ENCODE peak calls at places on chromosomes 13 and 19, in six cellular contexts. Q is fibroblast of lung, X is brain microvascular endothelial cell, P is kidney epithelial cell, R is heart right ventricle, S is SK-N-SH. E is an unnamed sample.

GRCh38 chr19:2055871-2056809 is 5.1 kb upstream of the MKNK2 start:
- DNase-seq in S (peak; percentile 61), R (peak; percentile 78), Q (peak; percentile 87), P (no peak), X (no peak), E (no peak)

GRCh38 chr19:1266818-1267440 is 2.2 kb upstream of the CIRBP start:
- DNase-seq in S (peak; percentile 85), X (no peak), P (no peak), R (peak; percentile 72), Q (peak; percentile 42), E (no peak)

GRCh38 chr19:12872255-12872654 is 9.0 kb downstream of the DNASE2 start:
- DNase-seq in Q (no peak), P (no peak), X (no peak), R (no peak), S (no peak), E (no peak)

GRCh38 chr19:10112895-10113591 is 1.6 kb downstream of the P2RY11 start:
- DNase-seq in P (no peak), S (peak; percentile 75), Q (no peak), R (no peak), X (no peak), E (no peak)

GRCh38 chr19:33292595-33293254 is 9.6 kb downstream of the CEBPA start:
- DNase-seq in Q (no peak), X (no peak), S (no peak), P (no peak), R (no peak), E (no peak)

GRCh38 chr19:36097036-36097435 is 13.9 kb upstream of the OVOL3 start:
- DNase-seq in R (no peak), P (no peak), Q (no peak), S (no peak), X (no peak), E (no peak)

GRCh38 chr13:114063545-114064515 is 68.6 kb downstream of the RASA3 start:
- DNase-seq in R (peak; percentile 34), Q (peak; percentile 72), S (peak; percentile 75), X (no peak), P (no peak), E (no peak)

GRCh38 chr13:34513526-34513925 is 428.5 kb upstream of the NBEA start:
- DNase-seq in Q (no peak), S (no peak), R (no peak), X (no peak), P (no peak), E (no peak)

GRCh38 chr19:14582894-14583340 is at the start of gene CLEC17A:
- DNase-seq in X (no peak), R (no peak), Q (no peak), S (no peak), P (no peak), E (no peak)

GRCh38 chr19:34041922-34042521 is 130.3 kb upstream of the LSM14A start:
- DNase-seq in P (no peak), Q (peak; percentile 37), R (peak; percentile 50), X (peak; percentile 69), S (peak; percentile 71), E (no peak)

GRCh38 chr13:101298517-101298916 is 117.8 kb downstream of the NALCN start:
- DNase-seq in X (no peak), Q (no peak), R (no peak), P (no peak), S (no peak), E (no peak)

GRCh38 chr13:43036386-43037220 is 13.2 kb downstream of the DNAJC15 start:
- DNase-seq in S (no peak), R (peak; percentile 74), X (no peak), Q (peak; percentile 32), P (no peak), E (no peak)

GRCh38 chr13:90420683-90421082 is 926.8 kb upstream of the MIR17HG start:
- DNase-seq in R (no peak), S (no peak), Q (peak; percentile 9), P (no peak), X (no peak), E (no peak)

GRCh38 chr19:10279737-10280442 is 6.9 kb upstream of the ICAM4 start:
- DNase-seq in X (no peak), P (no peak), S (no peak), R (no peak), Q (no peak), E (no peak)

GRCh38 chr19:38055655-38056521 is 148.9 kb downstream of the SIPA1L3 start:
- DNase-seq in X (no peak), S (no peak), Q (no peak), P (no peak), R (no peak), E (no peak)

GRCh38 chr13:75217949-75218348 is 264.0 kb downstream of the TBC1D4 start:
- DNase-seq in P (peak; percentile 56), X (peak; percentile 36), Q (peak; percentile 28), S (no peak), R (no peak), E (peak; percentile 75)

GRCh38 chr13:73693215-73693614 is 441.0 kb downstream of the KLF12 start:
- DNase-seq in Q (no peak), R (no peak), S (no peak), P (no peak), X (no peak), E (no peak)

GRCh38 chr19:19059837-19060611 is 3.8 kb upstream of the SLC25A42 start:
- DNase-seq in Q (no peak), X (no peak), R (no peak), P (no peak), S (no peak), E (no peak)

GRCh38 chr13:42246541-42246940 is 25.4 kb upstream of the AKAP11 start:
- DNase-seq in Q (no peak), R (no peak), S (no peak), X (no peak), P (no peak), E (no peak)

GRCh38 chr13:21061077-21061945 is at the start of gene LATS2:
- DNase-seq in P (peak; percentile 67), S (peak; percentile 62), Q (peak; percentile 92), X (peak; percentile 95), R (peak; percentile 97), E (peak; percentile 79)

GRCh38 chr19:43439183-43440063 is 24.7 kb downstream of the TEX101 start:
- DNase-seq in S (no peak), P (no peak), Q (peak; percentile 35), R (peak; percentile 10), X (no peak), E (no peak)

GRCh38 chr13:104006625-104007061 is 940.4 kb upstream of the SLC10A2 start:
- DNase-seq in Q (peak; percentile 16), P (peak; percentile 78), X (no peak), S (peak; percentile 31), R (no peak), E (peak; percentile 87)

GRCh38 chr13:73224708-73225107 is 165.9 kb downstream of the KLF5 start:
- DNase-seq in Q (no peak), X (no peak), P (no peak), S (no peak), R (no peak), E (no peak)

GRCh38 chr13:42707003-42707402 is 74.4 kb upstream of the FAM216B start:
- DNase-seq in P (no peak), X (no peak), Q (peak; percentile 70), R (no peak), S (no peak), E (peak; percentile 28)

GRCh38 chr19:38666662-38667448 is 19.4 kb downstream of the ACTN4 start:
- DNase-seq in S (no peak), Q (peak; percentile 74), P (no peak), X (peak; percentile 63), R (peak; percentile 76), E (peak; percentile 98)

GRCh38 chr19:5624154-5624663 is 1.3 kb downstream of the SAFB start:
- DNase-seq in X (peak; percentile 16), Q (peak; percentile 59), P (no peak), S (peak; percentile 35), R (peak; percentile 22), E (peak; percentile 33)

GRCh38 chr13:73325351-73326214 is 266.8 kb downstream of the KLF5 start:
- DNase-seq in P (no peak), X (no peak), Q (no peak), R (no peak), S (no peak), E (no peak)

GRCh38 chr19:23771348-23771747 is 12.7 kb upstream of the ZNF681 start:
- DNase-seq in X (no peak), R (no peak), P (no peak), S (no peak), Q (no peak), E (no peak)

GRCh38 chr19:2289714-2290435 is 7.9 kb upstream of the PEAK3 start:
- DNase-seq in P (no peak), R (no peak), S (no peak), Q (no peak), X (no peak), E (no peak)

GRCh38 chr19:15468675-15469512 is 4.5 kb upstream of the RASAL3 start:
- DNase-seq in X (no peak), Q (no peak), S (peak; percentile 4), P (no peak), R (no peak), E (no peak)

GRCh38 chr13:64446372-64446771 is 2783.8 kb downstream of the PCDH9 start:
- DNase-seq in X (peak; percentile 5), Q (no peak), P (no peak), R (no peak), S (peak; percentile 7), E (no peak)
- TF ChIP-seq CTCF in X (peak; percentile 63), Q (peak; percentile 40), P (peak; percentile 51), R (no peak), S (peak; percentile 44), E (peak; percentile 35)

GRCh38 chr13:71454509-71454908 is 412.5 kb downstream of the DACH1 start:
- DNase-seq in P (no peak), X (no peak), R (no peak), Q (no peak), S (no peak), E (no peak)
- H3K4me3 ChIP-seq in P (no peak overlapping the region), X (no peak overlapping the region), R (no peak overlapping the region), Q (no peak overlapping the region), S (no peak overlapping the region), E (no peak overlapping the region)

GRCh38 chr19:4389511-4390016 is 10.8 kb downstream of the SH3GL1 start:
- DNase-seq in S (no peak), X (no peak), Q (no peak), R (no peak), P (no peak), E (no peak)

GRCh38 chr19:4390017-4390861 is 10.1 kb downstream of the SH3GL1 start:
- DNase-seq in P (no peak), R (peak; percentile 60), Q (peak; percentile 59), X (no peak), S (no peak), E (no peak)

GRCh38 chr19:4388171-4389063 is 11.9 kb downstream of the SH3GL1 start:
- DNase-seq in X (no peak), P (no peak), Q (no peak), S (no peak), R (no peak), E (no peak)

GRCh38 chr19:4390862-4391693 is 9.3 kb downstream of the SH3GL1 start:
- DNase-seq in R (no peak), Q (peak; percentile 23), P (no peak), S (no peak), X (no peak), E (peak; percentile 86)

DNA sequence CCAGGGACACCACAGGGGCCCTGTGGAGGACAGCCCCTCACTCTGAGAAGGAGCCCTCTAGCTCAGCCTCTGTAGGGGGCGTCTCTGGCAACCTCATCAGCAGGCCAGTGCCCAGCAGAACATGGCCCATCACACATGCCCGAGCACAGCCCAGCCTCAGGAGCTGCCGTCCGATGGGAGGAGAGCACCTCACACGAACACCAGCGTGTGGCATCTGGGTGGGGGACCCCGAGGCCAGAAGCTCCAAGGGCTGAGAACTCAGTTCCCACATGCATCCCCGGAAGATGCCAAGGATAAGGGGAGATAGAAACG is 11.3 kb downstream of the SH3GL1 start:
- DNase-seq in Q (no peak), X (no peak), P (no peak), R (no peak), S (no peak), E (no peak)
- TF ChIP-seq CTCF in Q (no peak), X (no peak), P (no peak), R (no peak), S (no peak), E (no peak)

GRCh38 chr13:26463848-26464247 is 93.6 kb upstream of the WASF3 start:
- DNase-seq in X (no peak), Q (no peak), R (no peak), P (no peak), S (no peak), E (no peak)
- H3K4me3 ChIP-seq in X (no peak overlapping the region), Q (no peak overlapping the region), R (no peak overlapping the region), P (no peak overlapping the region), S (no peak overlapping the region), E (no peak overlapping the region)